ENCODE peak calls at places on chromosomes 11 and 22, in four cellular contexts. E, C, W and F are unnamed samples.
A peak's percentile ranks its signal among the peaks of the same experiment; 100 is the strongest.

GRCh38 chr22:49768961-49769690 is 58.5 kb downstream of the BRD1 start:
- DNase-seq in W (peak; percentile 25), E (no peak), C (no peak), F (no peak)

GRCh38 chr11:35483131-35483800 is 42.1 kb downstream of the PAMR1 start:
- DNase-seq in C (no peak), E (no peak), W (no peak), F (no peak)

GRCh38 chr11:20050048-20050447 is 110.2 kb downstream of the DBX1 start:
- DNase-seq in C (no peak), E (no peak), W (no peak), F (no peak)

GRCh38 chr11:13016415-13016814 is 7.3 kb downstream of the RASSF10 start:
- DNase-seq in C (no peak), E (no peak), W (no peak), F (no peak)

GRCh38 chr11:2787816-2788750 is 88.3 kb upstream of the KCNQ1OT1 start:
- DNase-seq in C (no peak), E (peak; percentile 17), W (peak; percentile 6), F (no peak)

GRCh38 chr11:128926000-128926399 is 16.7 kb downstream of the TP53AIP1 start:
- DNase-seq in W (no peak), E (no peak), C (no peak), F (no peak)

GRCh38 chr22:39117585-39118191 is 20.6 kb downstream of the APOBEC3H start:
- DNase-seq in C (peak; percentile 48), E (peak; percentile 51), W (peak; percentile 75), F (no peak)

GRCh38 chr11:130462101-130462885 is 13.8 kb downstream of the ADAMTS15 start:
- DNase-seq in C (no peak), E (no peak), W (no peak), F (no peak)

GRCh38 chr22:48270731-48271130 is 1508.3 kb downstream of the TBC1D22A start:
- DNase-seq in C (no peak), E (no peak), W (no peak), F (no peak)

GRCh38 chr11:64322925-64323260 is 5.0 kb downstream of the PRDX5 start:
- DNase-seq in C (no peak), W (no peak), E (no peak), F (no peak)

GRCh38 chr11:67292671-67293070 is 3.6 kb downstream of the ANKRD13D start:
- DNase-seq in C (no peak), E (no peak), W (no peak), F (no peak)

GRCh38 chr22:22037740-22038139 is 55.2 kb upstream of the TOP3B start:
- DNase-seq in E (no peak), W (no peak), C (no peak), F (no peak)

GRCh38 chr11:96303980-96304379 is 39.0 kb downstream of the MAML2 start:
- DNase-seq in W (no peak), C (no peak), E (no peak), F (no peak)

GRCh38 chr11:346529-346928 is 22.8 kb upstream of the B4GALNT4 start:
- DNase-seq in W (no peak), E (no peak), C (no peak), F (no peak)

GRCh38 chr11:71933141-71933933 is 4.5 kb downstream of the RNF121 start:
- DNase-seq in E (no peak), C (no peak), W (no peak), F (no peak)

GRCh38 chr11:87251560-87251959 is 213.8 kb downstream of the TMEM135 start:
- DNase-seq in C (no peak), E (no peak), W (no peak), F (no peak)

GRCh38 chr11:78573271-78574035 is 1.2 kb downstream of the NARS2 start:
- DNase-seq in W (no peak), C (no peak), E (no peak), F (no peak)

GRCh38 chr11:57566564-57567209 is 785 bp downstream of the UBE2L6 start:
- DNase-seq in C (no peak), E (no peak), W (no peak), F (no peak)

GRCh38 chr22:38924197-38924952 is 33.0 kb upstream of the APOBEC3A start:
- DNase-seq in W (peak; percentile 97), C (peak; percentile 67), E (peak; percentile 72), F (peak; percentile 33)

GRCh38 chr11:28245131-28245530 is 136.9 kb downstream of the METTL15 start:
- DNase-seq in W (no peak), E (no peak), C (no peak), F (no peak)

GRCh38 chr22:31083923-31084810 is 3.0 kb downstream of the SMTN start:
- DNase-seq in C (no peak), W (no peak), E (peak; percentile 20), F (no peak)

GRCh38 chr11:34263462-34264186 is 94.2 kb downstream of the ABTB2 start:
- DNase-seq in E (no peak), W (peak; percentile 92), C (no peak), F (peak; percentile 71)

GRCh38 chr11:4887591-4887990 is 5.9 kb downstream of the OR51T1 start:
- DNase-seq in W (no peak), C (no peak), E (no peak), F (no peak)

DNA sequence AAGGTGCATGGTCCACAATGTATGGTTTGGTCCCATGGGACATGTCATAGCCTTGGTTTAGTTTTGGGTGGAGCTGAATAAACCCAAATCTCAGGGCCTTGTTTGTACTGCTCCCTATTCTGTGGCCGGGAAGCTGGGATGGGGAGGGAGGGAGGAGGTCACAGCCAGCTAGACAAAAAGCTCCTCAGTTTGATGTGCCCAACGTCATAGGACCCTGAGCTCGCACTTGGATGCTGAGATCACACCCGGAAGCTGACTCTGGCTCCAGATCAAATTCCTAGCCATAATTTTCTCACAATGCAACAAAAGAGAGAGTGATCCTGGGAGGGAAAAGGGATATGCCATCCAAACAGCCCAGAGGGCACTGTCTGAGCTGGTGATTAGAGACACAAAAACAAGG is 1.5 kb downstream of the HSPB2 start:
- DNase-seq in C (peak; percentile 81), W (peak; percentile 53), E (peak; percentile 53), F (no peak)
- TF ChIP-seq POLR2A in C (peak; percentile 58), W (peak; percentile 49), E (no peak), F (no peak)

DNA sequence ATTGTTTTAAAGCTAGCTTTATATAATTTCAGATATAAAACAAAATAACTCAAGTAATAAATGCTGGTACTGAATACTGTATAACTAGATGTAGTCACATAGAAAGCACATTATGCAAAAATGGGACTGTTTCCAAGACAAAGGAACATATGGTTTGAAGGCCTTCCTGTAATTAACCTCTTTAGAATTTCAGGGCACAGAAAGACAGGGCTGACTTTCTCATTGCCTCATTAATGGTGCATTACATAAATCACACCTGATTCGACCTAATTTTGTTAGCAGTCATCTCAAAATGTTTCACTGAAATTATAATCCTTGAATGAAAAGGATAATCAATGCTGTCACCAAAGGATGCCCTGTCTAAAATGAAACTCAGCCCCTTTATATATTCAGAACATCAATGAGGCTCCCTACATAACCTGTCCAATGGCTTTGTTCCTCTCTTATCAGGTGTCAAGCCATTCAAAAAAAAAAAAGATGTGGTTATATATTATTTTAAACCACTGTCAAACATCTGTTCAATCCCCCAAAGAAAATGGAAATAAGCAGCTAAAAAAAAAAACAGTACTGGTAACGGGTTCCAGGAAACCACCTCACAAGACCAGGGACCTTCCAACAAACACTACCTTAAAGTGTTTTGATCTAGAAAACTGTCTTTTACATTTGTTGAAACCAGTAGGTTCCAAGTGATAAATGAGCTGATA is 77.4 kb downstream of the FAM168A start:
- DNase-seq in E (no peak), W (no peak), C (no peak), F (no peak)
- TF ChIP-seq POLR2A in E (no peak), W (no peak), C (no peak), F (no peak)

DNA sequence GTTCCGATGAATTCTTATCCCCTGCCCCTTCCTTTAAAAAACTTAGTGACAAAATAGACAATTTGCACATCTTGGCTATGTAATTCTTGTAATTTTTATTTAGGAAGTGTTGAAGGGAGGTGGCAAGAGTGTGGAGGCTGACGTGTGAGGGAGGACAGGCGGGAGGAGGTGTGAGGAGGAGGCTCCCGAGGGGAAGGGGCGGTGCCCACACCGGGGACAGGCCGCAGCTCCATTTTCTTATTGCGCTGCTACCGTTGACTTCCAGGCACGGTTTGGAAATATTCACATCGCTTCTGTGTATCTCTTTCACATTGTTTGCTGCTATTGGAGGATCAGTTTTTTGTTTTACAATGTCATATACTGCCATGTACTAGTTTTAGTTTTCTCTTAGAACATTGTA is 12.0 kb downstream of the CCND1 start:
- DNase-seq in W (no peak), C (no peak), E (no peak), F (no peak)
- TF ChIP-seq POLR2A in W (no peak), C (no peak), E (no peak), F (no peak)

GRCh38 chr11:75011357-75011756 is 22.6 kb downstream of the NEU3 start:
- DNase-seq in E (no peak), W (no peak), C (no peak), F (no peak)
- TF ChIP-seq POLR2A in E (no peak), W (no peak), C (no peak), F (no peak)

GRCh38 chr11:132075447-132075846 is 705.0 kb downstream of the NTM start:
- DNase-seq in E (no peak), W (no peak), C (no peak), F (no peak)

GRCh38 chr11:132072880-132073213 is 702.4 kb downstream of the NTM start:
- DNase-seq in E (no peak), W (no peak), C (no peak), F (no peak)

GRCh38 chr11:132073787-132074186 is 703.4 kb downstream of the NTM start:
- DNase-seq in C (no peak), W (no peak), E (no peak), F (no peak)

GRCh38 chr11:132068556-132068955 is 698.1 kb downstream of the NTM start:
- DNase-seq in E (no peak), C (no peak), W (no peak), F (no peak)

DNA sequence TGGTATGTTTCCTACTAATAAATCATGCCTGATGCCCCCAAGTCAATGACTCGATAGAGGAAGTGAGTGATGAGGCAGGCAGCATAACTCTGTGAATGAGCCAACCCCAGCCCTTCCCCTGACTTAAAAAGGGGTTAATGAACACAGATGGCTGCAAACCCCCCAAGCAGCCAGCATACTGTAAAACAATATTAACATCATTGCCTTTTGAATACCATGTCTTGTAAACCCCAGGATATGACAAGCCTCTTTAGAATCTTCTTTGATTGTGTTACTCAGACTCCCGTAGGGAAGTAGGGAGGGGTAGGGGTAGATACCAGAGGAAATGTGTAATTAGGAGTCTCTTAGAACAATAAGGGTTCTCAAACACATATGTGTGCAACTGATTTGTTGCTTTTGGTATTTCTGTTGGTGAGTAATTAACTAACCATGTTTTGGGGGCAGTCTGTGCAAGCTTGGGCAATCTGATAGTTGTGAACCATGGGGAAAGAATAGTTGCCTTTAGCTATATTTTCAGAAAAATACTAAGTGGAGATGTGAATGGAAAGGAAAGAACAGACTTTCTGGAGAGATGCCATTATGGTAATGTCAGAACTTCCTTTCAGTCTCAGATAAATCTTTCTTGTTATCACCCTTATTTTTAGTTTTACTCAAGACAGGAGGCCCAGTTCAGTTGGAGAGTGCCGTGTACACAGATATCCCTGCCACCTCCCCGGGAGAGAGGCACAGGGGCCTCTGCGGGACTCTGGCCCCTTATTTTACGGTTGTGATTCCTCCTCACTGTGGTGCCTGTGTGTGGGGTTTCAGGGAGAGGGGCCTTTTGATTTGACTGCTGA is 701.8 kb downstream of the NTM start:
- DNase-seq in E (no peak), W (no peak), C (no peak), F (peak; percentile 48)
- TF ChIP-seq POLR2A in E (no peak), W (no peak), C (no peak), F (no peak)